ENCODE peak calls at places on chromosomes 5 and 9, in ten cellular contexts. One of them, this sample, is unnamed.

GRCh38 chr5:168332042-168332441 is 40.6 kb downstream of the WWC1 start:
- DNase-seq in non-pigmented ciliary epithelial cell: no peak
- DNase-seq in mucosa of gallbladder: no peak
- DNase-seq in activated CD8-positive, alpha-beta memory T cell treated with anti-CD3 and anti-CD28 coated beads, Interleukin-2, amount 50 U/mL, for 48 hours: no peak
- DNase-seq in NCI-H2171: no peak
- DNase-seq in pulmonary artery endothelial cell: no peak
- DNase-seq in GOT3: no peak
- DNase-seq in iris pigment epithelial cell: no peak
- DNase-seq in left kidney: no peak
- DNase-seq in NCI-H1930: no peak
- DNase-seq in this sample: no peak

GRCh38 chr5:124212949-124213348 is 533.5 kb downstream of the ZNF608 start:
- DNase-seq in non-pigmented ciliary epithelial cell: no peak
- DNase-seq in mucosa of gallbladder: no peak
- DNase-seq in activated CD8-positive, alpha-beta memory T cell treated with anti-CD3 and anti-CD28 coated beads, Interleukin-2, amount 50 U/mL, for 48 hours: no peak
- DNase-seq in NCI-H2171: no peak
- DNase-seq in pulmonary artery endothelial cell: no peak
- DNase-seq in GOT3: no peak
- DNase-seq in iris pigment epithelial cell: no peak
- DNase-seq in left kidney: no peak
- DNase-seq in NCI-H1930: no peak
- DNase-seq in this sample: no peak

GRCh38 chr9:101398930-101399640 is 434 bp downstream of the ZNF189 start:
- DNase-seq in non-pigmented ciliary epithelial cell: no peak
- DNase-seq in mucosa of gallbladder: no peak
- DNase-seq in activated CD8-positive, alpha-beta memory T cell treated with anti-CD3 and anti-CD28 coated beads, Interleukin-2, amount 50 U/mL, for 48 hours: no peak
- DNase-seq in NCI-H2171: no peak
- DNase-seq in pulmonary artery endothelial cell: no peak
- DNase-seq in GOT3: no peak
- DNase-seq in iris pigment epithelial cell: no peak
- DNase-seq in left kidney: no peak
- DNase-seq in NCI-H1930: no peak
- DNase-seq in this sample: no peak

GRCh38 chr5:126341906-126342625 is 81.1 kb upstream of the GRAMD2B start:
- DNase-seq in non-pigmented ciliary epithelial cell: no peak
- DNase-seq in mucosa of gallbladder: no peak
- DNase-seq in activated CD8-positive, alpha-beta memory T cell treated with anti-CD3 and anti-CD28 coated beads, Interleukin-2, amount 50 U/mL, for 48 hours: no peak
- DNase-seq in NCI-H2171: no peak
- DNase-seq in pulmonary artery endothelial cell: no peak
- DNase-seq in GOT3: no peak
- DNase-seq in iris pigment epithelial cell: no peak
- DNase-seq in left kidney: no peak
- DNase-seq in NCI-H1930: no peak
- DNase-seq in this sample: no peak

GRCh38 chr9:74524289-74524688 is 27.2 kb downstream of the RORB start:
- DNase-seq in non-pigmented ciliary epithelial cell: no peak
- DNase-seq in mucosa of gallbladder: no peak
- DNase-seq in activated CD8-positive, alpha-beta memory T cell treated with anti-CD3 and anti-CD28 coated beads, Interleukin-2, amount 50 U/mL, for 48 hours: no peak
- DNase-seq in NCI-H2171: no peak
- DNase-seq in pulmonary artery endothelial cell: no peak
- DNase-seq in GOT3: no peak
- DNase-seq in iris pigment epithelial cell: no peak
- DNase-seq in left kidney: no peak
- DNase-seq in NCI-H1930: no peak
- DNase-seq in this sample: no peak

GRCh38 chr5:145829708-145830361 is 5.3 kb downstream of the PRELID2 start:
- DNase-seq in non-pigmented ciliary epithelial cell: no peak
- DNase-seq in mucosa of gallbladder: peak
- DNase-seq in activated CD8-positive, alpha-beta memory T cell treated with anti-CD3 and anti-CD28 coated beads, Interleukin-2, amount 50 U/mL, for 48 hours: no peak
- DNase-seq in NCI-H2171: no peak
- DNase-seq in pulmonary artery endothelial cell: no peak
- DNase-seq in GOT3: no peak
- DNase-seq in iris pigment epithelial cell: no peak
- DNase-seq in left kidney: peak
- DNase-seq in NCI-H1930: no peak
- DNase-seq in this sample: no peak

GRCh38 chr5:53825016-53825415 is 264.6 kb downstream of the NDUFS4 start:
- DNase-seq in non-pigmented ciliary epithelial cell: no peak
- DNase-seq in mucosa of gallbladder: no peak
- DNase-seq in activated CD8-positive, alpha-beta memory T cell treated with anti-CD3 and anti-CD28 coated beads, Interleukin-2, amount 50 U/mL, for 48 hours: no peak
- DNase-seq in NCI-H2171: no peak
- DNase-seq in pulmonary artery endothelial cell: no peak
- DNase-seq in GOT3: no peak
- DNase-seq in iris pigment epithelial cell: no peak
- DNase-seq in left kidney: no peak
- DNase-seq in NCI-H1930: no peak
- DNase-seq in this sample: no peak

GRCh38 chr5:52727568-52727967 is 60.1 kb upstream of the ITGA1 start:
- DNase-seq in non-pigmented ciliary epithelial cell: no peak
- DNase-seq in mucosa of gallbladder: peak
- DNase-seq in activated CD8-positive, alpha-beta memory T cell treated with anti-CD3 and anti-CD28 coated beads, Interleukin-2, amount 50 U/mL, for 48 hours: no peak
- DNase-seq in NCI-H2171: no peak
- DNase-seq in pulmonary artery endothelial cell: peak
- DNase-seq in GOT3: no peak
- DNase-seq in iris pigment epithelial cell: peak
- DNase-seq in left kidney: peak
- DNase-seq in NCI-H1930: no peak
- DNase-seq in this sample: no peak

GRCh38 chr9:130241198-130241535 is 24.4 kb upstream of the HMCN2 start:
- DNase-seq in non-pigmented ciliary epithelial cell: no peak
- DNase-seq in mucosa of gallbladder: no peak
- DNase-seq in activated CD8-positive, alpha-beta memory T cell treated with anti-CD3 and anti-CD28 coated beads, Interleukin-2, amount 50 U/mL, for 48 hours: no peak
- DNase-seq in NCI-H2171: no peak
- DNase-seq in pulmonary artery endothelial cell: no peak
- DNase-seq in GOT3: no peak
- DNase-seq in iris pigment epithelial cell: no peak
- DNase-seq in left kidney: no peak
- DNase-seq in NCI-H1930: no peak
- DNase-seq in this sample: no peak

GRCh38 chr5:125372694-125373621 is 626.5 kb upstream of the ZNF608 start:
- DNase-seq in non-pigmented ciliary epithelial cell: peak
- DNase-seq in mucosa of gallbladder: no peak
- DNase-seq in activated CD8-positive, alpha-beta memory T cell treated with anti-CD3 and anti-CD28 coated beads, Interleukin-2, amount 50 U/mL, for 48 hours: no peak
- DNase-seq in NCI-H2171: no peak
- DNase-seq in pulmonary artery endothelial cell: peak
- DNase-seq in GOT3: no peak
- DNase-seq in iris pigment epithelial cell: peak
- DNase-seq in left kidney: peak
- DNase-seq in NCI-H1930: no peak
- DNase-seq in this sample: no peak

GRCh38 chr5:58261605-58262004 is 198.3 kb downstream of the PLK2 start:
- DNase-seq in non-pigmented ciliary epithelial cell: no peak
- DNase-seq in mucosa of gallbladder: no peak
- DNase-seq in activated CD8-positive, alpha-beta memory T cell treated with anti-CD3 and anti-CD28 coated beads, Interleukin-2, amount 50 U/mL, for 48 hours: no peak
- DNase-seq in NCI-H2171: no peak
- DNase-seq in pulmonary artery endothelial cell: no peak
- DNase-seq in GOT3: no peak
- DNase-seq in iris pigment epithelial cell: no peak
- DNase-seq in left kidney: no peak
- DNase-seq in NCI-H1930: no peak
- DNase-seq in this sample: no peak

GRCh38 chr9:120402741-120403542 is 177.0 kb downstream of the CDK5RAP2 start:
- DNase-seq in non-pigmented ciliary epithelial cell: peak
- DNase-seq in mucosa of gallbladder: no peak
- DNase-seq in activated CD8-positive, alpha-beta memory T cell treated with anti-CD3 and anti-CD28 coated beads, Interleukin-2, amount 50 U/mL, for 48 hours: no peak
- DNase-seq in NCI-H2171: no peak
- DNase-seq in pulmonary artery endothelial cell: no peak
- DNase-seq in GOT3: no peak
- DNase-seq in iris pigment epithelial cell: peak
- DNase-seq in left kidney: no peak
- DNase-seq in NCI-H1930: no peak
- DNase-seq in this sample: no peak

GRCh38 chr5:53169933-53170332 is 60.4 kb upstream of the MOCS2 start:
- DNase-seq in non-pigmented ciliary epithelial cell: no peak
- DNase-seq in mucosa of gallbladder: no peak
- DNase-seq in activated CD8-positive, alpha-beta memory T cell treated with anti-CD3 and anti-CD28 coated beads, Interleukin-2, amount 50 U/mL, for 48 hours: no peak
- DNase-seq in NCI-H2171: no peak
- DNase-seq in pulmonary artery endothelial cell: no peak
- DNase-seq in GOT3: no peak
- DNase-seq in iris pigment epithelial cell: no peak
- DNase-seq in left kidney: no peak
- DNase-seq in NCI-H1930: no peak
- DNase-seq in this sample: no peak

GRCh38 chr9:105216440-105217178 is 27.8 kb upstream of the SLC44A1 start:
- DNase-seq in non-pigmented ciliary epithelial cell: no peak
- DNase-seq in mucosa of gallbladder: peak
- DNase-seq in activated CD8-positive, alpha-beta memory T cell treated with anti-CD3 and anti-CD28 coated beads, Interleukin-2, amount 50 U/mL, for 48 hours: no peak
- DNase-seq in NCI-H2171: no peak
- DNase-seq in pulmonary artery endothelial cell: no peak
- DNase-seq in GOT3: no peak
- DNase-seq in iris pigment epithelial cell: peak
- DNase-seq in left kidney: no peak
- DNase-seq in NCI-H1930: no peak
- DNase-seq in this sample: no peak

This sample was measured in activated CD8-positive, alpha-beta T cell treated with anti-CD3 and anti-CD28 coated beads, Interleukin-2, amount 10 ng/mL, durations not matched to agents 7 days and 5 days.